ENCODE peak calls at places on chromosomes 5 and 9, in ten cellular contexts. E, U, Z, P, W, T, Y, I, N and F are unnamed samples. For H3K4me1, the result is how much of the 10 kb centered on the place peaks cover.

GRCh38 chr5:111779260-111780254 is 22.6 kb upstream of the NREP start:
- DNase-seq in Z (peak), I (no peak), E (peak), T (no peak), P (no peak), U (no peak), N (no peak), Y (no peak), W (no peak), F (no peak)

GRCh38 chr9:95171001-95171400 is 146.5 kb downstream of the FANCC start:
- DNase-seq in Y (no peak), E (no peak), Z (peak), P (no peak), T (no peak), N (no peak), I (no peak), W (no peak), U (no peak), F (no peak)

GRCh38 chr5:147509710-147510651 is at the start of gene DPYSL3:
- DNase-seq in W (peak), T (peak), E (peak), Y (peak), U (peak), P (peak), N (peak), I (peak), Z (peak), F (no peak)

GRCh38 chr5:172336666-172337310 is 53.2 kb upstream of the UBTD2 start:
- DNase-seq in P (no peak), T (no peak), N (no peak), W (no peak), Z (no peak), Y (no peak), U (no peak), I (no peak), E (no peak), F (no peak)

GRCh38 chr5:148477429-148477828 is 93.7 kb downstream of the FBXO38 start:
- DNase-seq in Y (no peak), Z (no peak), W (no peak), E (no peak), I (no peak), N (no peak), U (no peak), P (no peak), T (no peak), F (no peak)

GRCh38 chr5:6723122-6723885 is 10.1 kb downstream of the TENT4A start:
- DNase-seq in Y (no peak), W (peak), U (no peak), N (no peak), Z (no peak), P (no peak), E (no peak), I (no peak), T (no peak), F (no peak)

GRCh38 chr9:5971740-5972139 is 43.7 kb downstream of the RANBP6 start:
- DNase-seq in P (no peak), Z (peak), T (no peak), N (no peak), I (no peak), W (no peak), E (no peak), Y (no peak), U (no peak), F (no peak)

GRCh38 chr9:95167998-95168397 is 149.5 kb downstream of the FANCC start:
- DNase-seq in I (no peak), U (no peak), N (peak), E (peak), P (no peak), Y (peak), W (no peak), Z (peak), T (no peak), F (no peak)

GRCh38 chr9:13386935-13387667 is 107.6 kb upstream of the MPDZ start:
- DNase-seq in W (no peak), I (no peak), E (no peak), N (no peak), Y (no peak), T (no peak), Z (peak), U (no peak), P (no peak), F (no peak)

GRCh38 chr5:139262414-139263139 is 31.0 kb upstream of the MATR3 start:
- DNase-seq in I (peak), E (peak), T (peak), Y (peak), N (peak), U (peak), P (peak), W (peak), Z (peak), F (peak)

GRCh38 chr9:116549061-116549664 is 137.9 kb upstream of the TRIM32 start:
- DNase-seq in I (peak), Y (no peak), P (peak), N (peak), E (peak), U (peak), T (peak), W (peak), Z (peak), F (no peak)

GRCh38 chr5:173010021-173010420 is 26.4 kb downstream of the ATP6V0E1 start:
- DNase-seq in Z (peak), I (no peak), N (no peak), E (no peak), T (no peak), W (no peak), P (no peak), U (no peak), Y (no peak), F (no peak)

GRCh38 chr5:115530426-115530825 is 14.1 kb downstream of the FEM1C start:
- DNase-seq in P (no peak), W (no peak), I (no peak), U (no peak), T (no peak), E (no peak), N (no peak), Z (no peak), Y (no peak), F (no peak)

GRCh38 chr5:116444373-116445058 is 130.1 kb downstream of the SEMA6A start:
- DNase-seq in N (no peak), E (no peak), W (no peak), Z (no peak), U (no peak), I (no peak), P (no peak), T (no peak), Y (no peak), F (no peak)

GRCh38 chr5:3602713-3603502 is 7.3 kb downstream of the IRX1 start:
- DNase-seq in I (no peak), U (no peak), Z (no peak), Y (no peak), W (no peak), N (no peak), E (peak), T (no peak), P (no peak), F (no peak)

GRCh38 chr5:179406031-179406681 is 60.9 kb upstream of the ADAMTS2 start:
- DNase-seq in U (no peak), N (peak), I (no peak), E (no peak), Y (no peak), W (no peak), T (peak), Z (peak), P (no peak), F (peak)

GRCh38 chr5:81105261-81105877 is 127.8 kb upstream of the CKMT2 start:
- DNase-seq in N (no peak), Y (no peak), P (no peak), W (no peak), E (no peak), U (no peak), I (no peak), T (no peak), Z (no peak), F (no peak)

GRCh38 chr9:125529589-125530515 is 177.2 kb downstream of the MAPKAP1 start:
- DNase-seq in E (no peak), T (peak), I (no peak), Y (no peak), W (no peak), Z (no peak), N (no peak), P (no peak), U (no peak), F (no peak)

GRCh38 chr5:146860213-146860891 is 18.2 kb downstream of the PPP2R2B start:
- DNase-seq in Y (no peak), E (peak), Z (no peak), N (no peak), W (no peak), P (no peak), T (no peak), U (no peak), I (no peak), F (no peak)

GRCh38 chr5:169003721-169004481 is 297.0 kb downstream of the SLIT3 start:
- DNase-seq in T (no peak), U (no peak), W (no peak), N (peak), Z (no peak), P (peak), Y (no peak), E (peak), I (no peak), F (no peak)

GRCh38 chr9:3473402-3473801 is 52.4 kb downstream of the RFX3 start:
- DNase-seq in E (no peak), Z (no peak), W (no peak), I (no peak), P (no peak), T (no peak), U (no peak), N (no peak), Y (no peak), F (no peak)

GRCh38 chr5:113166710-113167366 is 190.2 kb downstream of the DCP2 start:
- DNase-seq in W (no peak), I (no peak), Y (no peak), P (no peak), N (no peak), Z (peak), T (no peak), E (no peak), U (no peak), F (no peak)

GRCh38 chr5:91189480-91190332 is 193.4 kb downstream of the ARRDC3 start:
- DNase-seq in Z (peak), I (peak), P (peak), U (peak), T (no peak), E (peak), N (peak), W (no peak), Y (no peak), F (no peak)

GRCh38 chr5:103927739-103928138 is 365.1 kb upstream of the NUDT12 start:
- DNase-seq in Z (no peak), U (no peak), Y (no peak), I (no peak), P (no peak), T (no peak), N (no peak), E (no peak), W (no peak), F (no peak)

GRCh38 chr9:97572196-97572891 is 60.8 kb downstream of the TSTD2 start:
- DNase-seq in T (no peak), N (no peak), Z (no peak), Y (no peak), E (no peak), W (no peak), U (no peak), I (no peak), P (no peak), F (no peak)

GRCh38 chr9:2800385-2801179 is 43.3 kb downstream of the PUM3 start:
- DNase-seq in I (no peak), Y (no peak), Z (peak), E (peak), T (no peak), W (no peak), U (no peak), N (no peak), P (no peak), F (no peak)

GRCh38 chr9:130692365-130692764 is 1.2 kb upstream of the EXOSC2 start:
- DNase-seq in N (no peak), E (peak), U (no peak), I (no peak), T (no peak), Y (peak), W (no peak), P (peak), Z (no peak), F (no peak)

GRCh38 chr9:130694205-130694604 is 625 bp downstream of the EXOSC2 start:
- DNase-seq in Z (no peak), P (no peak), W (no peak), Y (no peak), T (no peak), E (no peak), I (no peak), N (no peak), U (no peak), F (no peak)

GRCh38 chr9:130696139-130696650 is 2.6 kb downstream of the EXOSC2 start:
- DNase-seq in I (no peak), P (no peak), E (no peak), W (no peak), Z (no peak), N (no peak), Y (no peak), T (no peak), U (no peak), F (no peak)

GRCh38 chr9:130693101-130693425 is 517 bp upstream of the EXOSC2 start:
- DNase-seq in W (no peak), I (no peak), E (no peak), Z (no peak), Y (no peak), N (no peak), P (no peak), T (no peak), U (no peak), F (no peak)

GRCh38 chr9:130693426-130694191 is at the start of gene EXOSC2:
- DNase-seq in U (peak), N (peak), Z (peak), Y (peak), W (peak), E (peak), I (peak), T (peak), P (peak), F (peak)
- TF ChIP-seq POLR2A in U (peak), N (peak), Z (peak), Y (peak), W (peak), E (peak), I (peak), T (no peak), P (peak), F (peak)

GRCh38 chr9:105313238-105313637 is 68.8 kb downstream of the SLC44A1 start:
- DNase-seq in P (no peak), I (no peak), T (no peak), Y (no peak), W (no peak), E (no peak), U (no peak), N (no peak), Z (no peak), F (no peak)
- H3K4me1 ChIP-seq in P (under half), I (under half), T (under half), Y (under half), W (under half), E (under half), U (under half), N (under half), Z (under half), F (under half)

DNA sequence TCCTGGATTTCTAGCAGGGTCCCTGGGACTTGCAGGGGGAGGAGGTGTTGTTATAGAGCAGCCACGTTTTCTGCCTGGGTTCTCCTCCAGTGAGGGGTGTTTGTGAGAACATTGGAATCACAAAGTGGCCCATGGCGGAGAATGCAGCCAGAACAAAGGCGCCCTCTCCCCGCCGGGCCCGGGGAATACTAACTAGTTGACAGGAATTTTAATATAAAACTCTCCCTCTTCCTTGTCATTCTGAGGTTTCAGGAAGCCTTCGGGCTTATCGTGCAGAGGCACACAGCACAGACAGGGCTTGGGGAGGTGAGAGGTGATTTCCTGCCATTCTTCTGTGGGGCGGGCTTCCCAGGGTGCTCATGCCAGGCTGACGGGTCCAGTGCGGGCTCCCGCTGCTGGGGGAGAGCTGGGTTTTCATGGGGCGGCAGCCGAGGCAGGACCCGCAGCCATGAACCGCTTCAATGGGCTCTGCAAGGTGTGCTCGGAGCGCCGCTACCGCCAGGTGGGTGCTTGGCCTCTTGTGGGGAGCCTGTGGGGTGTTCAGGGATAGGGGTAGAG is 37.7 kb downstream of the RGS3 start:
- DNase-seq in T (no peak), I (no peak), W (no peak), Y (peak), N (peak), P (no peak), Z (no peak), U (no peak), E (no peak), F (no peak)
- H3K4me3 ChIP-seq in T (peak), I (peak), W (peak), Y (peak), N (peak), P (no peak), Z (no peak), U (peak), E (no peak), F (peak)

GRCh38 chr9:34620061-34620994 is at the start of gene DCTN3:
- DNase-seq in Y (no peak), T (peak), Z (peak), E (peak), W (peak), U (peak), P (peak), I (peak), N (peak), F (peak)
- TF ChIP-seq POLR2A in Y (no peak), T (no peak), Z (peak), E (peak), W (peak), U (peak), P (peak), I (no peak), N (peak), F (no peak)

GRCh38 chr9:128553695-128554094 is 1.3 kb downstream of the SPTAN1 start:
- DNase-seq in I (no peak), U (no peak), P (no peak), E (no peak), W (no peak), Z (peak), N (no peak), Y (no peak), T (no peak), F (no peak)
- H3K4me1 ChIP-seq in I (under half), U (half or more), P (under half), E (half or more), W (half or more), Z (under half), N (under half), Y (under half), T (half or more), F (half or more)

DNA sequence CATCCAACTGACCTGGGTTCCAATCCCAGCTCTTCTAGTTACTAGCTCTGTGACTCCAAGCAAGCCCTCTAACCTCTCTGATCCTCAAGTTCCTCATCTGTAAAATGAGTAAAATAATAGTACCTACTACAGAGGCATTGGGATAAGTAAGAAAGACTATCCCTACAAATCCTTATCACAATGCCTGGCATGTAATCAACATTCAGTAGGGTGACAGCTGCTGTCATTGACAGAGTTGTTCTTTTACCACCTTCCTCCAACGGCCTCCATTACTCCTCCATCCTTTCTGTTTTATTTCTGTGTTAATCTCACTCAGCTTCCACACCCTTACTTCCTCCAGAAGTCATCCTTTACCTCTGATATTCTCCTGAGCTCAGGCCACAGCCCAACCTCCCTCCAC is 40.4 kb downstream of the FGF1 start:
- DNase-seq in N (no peak), T (no peak), P (no peak), Y (no peak), U (no peak), Z (no peak), I (no peak), W (no peak), E (no peak), F (no peak)
- H3K4me3 ChIP-seq in N (no peak), T (no peak), P (no peak), Y (no peak), U (no peak), Z (no peak), I (peak), W (no peak), E (no peak), F (no peak)